ENCODE peak calls at places on chromosomes 2 and 18, in nine cellular contexts. L, N, B, H, D, V, R, O and S are unnamed samples.

GRCh38 chr2:151771599-151772358 is 37.5 kb upstream of the NEB start:
- DNase-seq in L (no peak), N (no peak), B (no peak), H (no peak), D (no peak), V (no peak), R (no peak), O (no peak), S (no peak)

GRCh38 chr2:36918307-36918706 is 48.0 kb downstream of the STRN start:
- DNase-seq in L (no peak), N (no peak), B (no peak), H (no peak), D (no peak), V (no peak), R (no peak), O (no peak), S (no peak)

GRCh38 chr2:20660506-20660905 is 6.4 kb upstream of the GDF7 start:
- DNase-seq in L (no peak), N (no peak), B (no peak), H (no peak), D (no peak), V (no peak), R (no peak), O (no peak), S (no peak)

GRCh38 chr2:238585836-238586821 is 159.4 kb downstream of the ASB1 start:
- DNase-seq in L (no peak), N (no peak), B (no peak), H (no peak), D (no peak), V (no peak), R (no peak), O (peak; percentile 11), S (no peak)

GRCh38 chr2:186348200-186348599 is 137.9 kb upstream of the ZC3H15 start:
- DNase-seq in L (no peak), N (no peak), B (no peak), H (peak; percentile 53), D (no peak), V (no peak), R (no peak), O (no peak), S (no peak)

GRCh38 chr2:152525277-152525838 is 190.4 kb downstream of the FMNL2 start:
- DNase-seq in L (no peak), N (no peak), B (peak; percentile 86), H (peak; percentile 96), D (no peak), V (peak; percentile 87), R (peak; percentile 89), O (no peak), S (no peak)

GRCh38 chr2:161414385-161415040 is 1.6 kb upstream of the TBR1 start:
- DNase-seq in L (peak; percentile 63), N (no peak), B (no peak), H (no peak), D (peak; percentile 21), V (no peak), R (peak; percentile 57), O (peak; percentile 60), S (no peak)

GRCh38 chr2:205461678-205462665 is 220.3 kb upstream of the NRP2 start:
- DNase-seq in L (no peak), N (no peak), B (no peak), H (peak; percentile 78), D (no peak), V (peak; percentile 38), R (no peak), O (no peak), S (no peak)

GRCh38 chr2:46615555-46616487 is 136.5 kb downstream of the TMEM247 start:
- DNase-seq in L (peak; percentile 30), N (no peak), B (no peak), H (no peak), D (no peak), V (no peak), R (no peak), O (peak; percentile 31), S (no peak)

GRCh38 chr2:2709091-2709770 is 378.2 kb upstream of the MYT1L start:
- DNase-seq in L (no peak), N (no peak), B (no peak), H (no peak), D (no peak), V (no peak), R (no peak), O (no peak), S (no peak)

GRCh38 chr2:188629890-188630483 is 338.3 kb downstream of the GULP1 start:
- DNase-seq in L (no peak), N (no peak), B (no peak), H (no peak), D (no peak), V (no peak), R (no peak), O (no peak), S (no peak)

GRCh38 chr2:66545227-66545626 is 110.3 kb downstream of the MEIS1 start:
- DNase-seq in L (no peak), N (no peak), B (no peak), H (no peak), D (no peak), V (no peak), R (no peak), O (no peak), S (no peak)

GRCh38 chr2:16652296-16653082 is 13.1 kb downstream of the CYRIA start:
- DNase-seq in L (no peak), N (no peak), B (no peak), H (no peak), D (no peak), V (no peak), R (no peak), O (no peak), S (no peak)

GRCh38 chr18:49562481-49563129 is 748 bp downstream of the LIPG start:
- DNase-seq in L (no peak), N (no peak), B (no peak), H (peak; percentile 41), D (no peak), V (no peak), R (peak; percentile 30), O (no peak), S (no peak)

GRCh38 chr2:85583667-85584353 is 421 bp upstream of the VAMP5 start:
- DNase-seq in L (no peak), N (no peak), B (no peak), H (no peak), D (no peak), V (no peak), R (no peak), O (no peak), S (peak; percentile 50)

GRCh38 chr18:47793609-47794008 is 136.8 kb downstream of the SMAD2 start:
- DNase-seq in L (no peak), N (no peak), B (no peak), H (no peak), D (no peak), V (no peak), R (no peak), O (no peak), S (no peak)

GRCh38 chr18:55688066-55688465 is 100.1 kb upstream of the TCF4 start:
- DNase-seq in L (no peak), N (no peak), B (no peak), H (no peak), D (no peak), V (no peak), R (no peak), O (no peak), S (no peak)

GRCh38 chr18:42958353-42958752 is 157.1 kb downstream of the RIT2 start:
- DNase-seq in L (no peak), N (no peak), B (no peak), H (no peak), D (no peak), V (no peak), R (no peak), O (no peak), S (no peak)

GRCh38 chr2:173355866-173356508 is 1.3 kb downstream of the CDCA7 start:
- DNase-seq in L (no peak), N (no peak), B (no peak), H (peak; percentile 92), D (no peak), V (no peak), R (no peak), O (peak; percentile 57), S (no peak)

GRCh38 chr18:79368681-79369080 is 27.0 kb upstream of the NFATC1 start:
- DNase-seq in L (no peak), N (no peak), B (no peak), H (no peak), D (no peak), V (no peak), R (no peak), O (no peak), S (no peak)

GRCh38 chr2:161036926-161037325 is 123.3 kb upstream of the TANK start:
- DNase-seq in L (no peak), N (no peak), B (no peak), H (no peak), D (no peak), V (no peak), R (no peak), O (no peak), S (no peak)

GRCh38 chr2:232336956-232337700 is 41.4 kb upstream of the ALPP start:
- DNase-seq in L (no peak), N (no peak), B (no peak), H (no peak), D (no peak), V (no peak), R (no peak), O (no peak), S (no peak)

GRCh38 chr2:112920923-112921532 is 10.1 kb downstream of the IL37 start:
- DNase-seq in L (no peak), N (no peak), B (no peak), H (peak; percentile 87), D (no peak), V (peak; percentile 22), R (peak; percentile 53), O (no peak), S (peak; percentile 63)

GRCh38 chr2:116754371-116755101 is 1060.0 kb upstream of the DDX18 start:
- DNase-seq in L (no peak), N (no peak), B (no peak), H (no peak), D (no peak), V (no peak), R (no peak), O (no peak), S (no peak)

GRCh38 chr2:76083248-76083647 is 372.5 kb upstream of the GCFC2 start:
- DNase-seq in L (no peak), N (no peak), B (no peak), H (no peak), D (no peak), V (no peak), R (no peak), O (no peak), S (no peak)

GRCh38 chr18:32200766-32201165 is 10.9 kb downstream of the MEP1B start:
- DNase-seq in L (peak; percentile 64), N (no peak), B (no peak), H (no peak), D (no peak), V (no peak), R (no peak), O (no peak), S (no peak)

GRCh38 chr2:188333751-188334524 is 42.3 kb downstream of the GULP1 start:
- DNase-seq in L (no peak), N (no peak), B (no peak), H (no peak), D (no peak), V (no peak), R (no peak), O (peak; percentile 39), S (no peak)

GRCh38 chr2:127940641-127941040 is 54.9 kb upstream of the AMMECR1L start:
- DNase-seq in L (no peak), N (no peak), B (no peak), H (no peak), D (no peak), V (no peak), R (no peak), O (no peak), S (no peak)

GRCh38 chr2:197277726-197278259 is 32.8 kb downstream of the ANKRD44 start:
- DNase-seq in L (no peak), N (no peak), B (no peak), H (no peak), D (no peak), V (no peak), R (no peak), O (no peak), S (no peak)

GRCh38 chr2:62564380-62565137 is 58.6 kb upstream of the TMEM17 start:
- DNase-seq in L (no peak), N (no peak), B (no peak), H (no peak), D (no peak), V (no peak), R (no peak), O (no peak), S (no peak)

GRCh38 chr2:230400454-230400853 is 15.5 kb upstream of the SP100 start:
- DNase-seq in L (no peak), N (no peak), B (no peak), H (no peak), D (no peak), V (no peak), R (no peak), O (no peak), S (no peak)